ENCODE peak calls at places on chromosomes 1 and 21, in four cellular contexts. X, M, F and J are unnamed samples.

GRCh38 chr1:26020941-26021646 is 481 bp upstream of the EXTL1 start:
- DNase-seq in F (no peak), M (no peak), X (no peak), J (no peak)

GRCh38 chr1:46248122-46248920 is 758 bp downstream of the RAD54L start:
- DNase-seq in M (peak), F (peak), X (peak), J (peak)

GRCh38 chr1:156499703-156500577 is 635 bp downstream of the MEF2D start:
- DNase-seq in F (peak), X (no peak), M (peak), J (no peak)

GRCh38 chr1:229843627-229844238 is 217.7 kb downstream of the URB2 start:
- DNase-seq in F (no peak), M (peak), X (peak), J (peak)

GRCh38 chr1:165114022-165114888 is 242.3 kb downstream of the LMX1A start:
- DNase-seq in M (peak), F (peak), X (peak), J (peak)

GRCh38 chr1:21293537-21294265 is 3.4 kb upstream of the ECE1 start:
- DNase-seq in X (no peak), F (no peak), M (no peak), J (no peak)

GRCh38 chr1:212760126-212760823 is 31.3 kb downstream of the NSL1 start:
- DNase-seq in X (peak), F (peak), M (no peak), J (peak)

GRCh38 chr21:32484706-32485380 is 72.3 kb downstream of the EVA1C start:
- DNase-seq in M (peak), X (no peak), F (no peak), J (no peak)

GRCh38 chr1:6035719-6036118 is 10.0 kb upstream of the KCNAB2 start:
- DNase-seq in F (no peak), M (no peak), X (no peak), J (no peak)

GRCh38 chr1:205950826-205951549 is 7.7 kb upstream of the SLC26A9 start:
- DNase-seq in M (no peak), F (no peak), X (no peak), J (no peak)
- TF ChIP-seq RNF2 in M (no peak), F (no peak), X (no peak), J (no peak)

DNA sequence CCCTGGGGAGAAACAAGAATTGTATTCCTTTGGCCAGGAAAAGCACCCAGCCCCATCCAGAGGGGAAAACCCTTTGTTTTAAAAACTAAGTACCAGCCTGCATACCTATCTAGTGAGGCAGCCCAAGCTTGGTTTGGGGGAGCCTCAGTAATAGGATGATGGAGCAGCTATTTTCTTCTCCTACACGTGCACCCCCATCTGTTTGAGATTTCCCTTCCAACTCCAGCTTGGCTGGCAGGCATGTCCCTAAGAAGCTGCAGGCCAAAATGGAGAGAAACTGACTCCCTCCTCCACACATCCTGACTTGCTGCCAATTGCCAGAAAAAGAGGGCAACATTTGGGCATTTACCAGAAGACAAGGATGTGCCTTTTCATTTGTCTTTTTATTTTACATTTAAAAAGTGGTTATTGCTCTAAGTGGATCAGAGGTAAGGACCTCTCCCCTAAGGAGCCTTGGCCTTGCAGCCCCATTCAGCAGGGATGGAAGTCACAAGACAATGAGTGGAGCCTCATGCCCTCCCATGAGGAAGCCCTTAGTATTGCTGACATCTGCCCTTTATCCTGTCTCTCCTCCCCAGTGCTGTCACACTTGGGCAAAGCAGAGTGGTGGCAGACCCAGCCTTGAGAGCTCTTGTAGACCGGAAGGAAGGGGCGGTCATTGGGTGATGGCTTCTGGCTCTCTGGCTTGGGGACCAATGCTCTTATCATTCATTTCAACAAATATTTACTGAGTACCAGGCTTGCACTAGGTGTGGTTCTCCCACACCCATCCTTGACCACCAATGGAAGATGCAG is 8.6 kb downstream of the FNDC5 start:
- DNase-seq in M (no peak), F (no peak), X (no peak), J (no peak)
- TF ChIP-seq RNF2 in M (no peak), F (no peak), X (no peak), J (no peak)

GRCh38 chr1:224856973-224857372 is 72.5 kb upstream of the DNAH14 start:
- DNase-seq in M (no peak), X (no peak), F (no peak), J (no peak)

GRCh38 chr1:224850446-224850845 is 79.0 kb upstream of the DNAH14 start:
- DNase-seq in F (no peak), M (no peak), X (no peak), J (no peak)

GRCh38 chr1:224851210-224851849 is 78.1 kb upstream of the DNAH14 start:
- DNase-seq in M (peak), X (peak), F (peak), J (peak)

GRCh38 chr1:224851850-224852261 is 77.6 kb upstream of the DNAH14 start:
- DNase-seq in F (peak), M (no peak), X (no peak), J (no peak)

GRCh38 chr1:224852901-224853568 is 76.4 kb upstream of the DNAH14 start:
- DNase-seq in F (no peak), X (peak), M (peak), J (peak)
- TF ChIP-seq RNF2 in F (no peak), X (no peak), M (no peak), J (no peak)

GRCh38 chr1:152752225-152752624 is 5.6 kb upstream of the KPRP start:
- DNase-seq in F (no peak), X (no peak), M (no peak), J (peak)

GRCh38 chr1:152745765-152746444 is 11.9 kb upstream of the KPRP start:
- DNase-seq in X (no peak), M (no peak), F (no peak), J (peak)

GRCh38 chr1:152743371-152744145 is 14.3 kb upstream of the KPRP start:
- DNase-seq in F (no peak), M (no peak), X (no peak), J (no peak)

GRCh38 chr1:152745289-152745704 is 12.5 kb upstream of the KPRP start:
- DNase-seq in X (no peak), F (no peak), M (no peak), J (peak)

GRCh38 chr1:152747831-152748230 is 10.0 kb upstream of the KPRP start:
- DNase-seq in M (no peak), F (no peak), X (no peak), J (no peak)
- TF ChIP-seq RNF2 in M (no peak), F (no peak), X (no peak), J (no peak)

GRCh38 chr1:193270996-193271395 is 84.6 kb upstream of the B3GALT2 start:
- DNase-seq in X (no peak), M (no peak), F (no peak), J (no peak)
- TF ChIP-seq RNF2 in X (no peak), M (no peak), F (no peak), J (no peak)